ENCODE peak calls at places on chromosome 1, in eight cellular contexts. C is GM19239; L is glutamatergic neuron; G is stomach; A is activated T-cell treated with anti-CD3 and anti-CD28 coated beads for 1 hour; J is GM03348; B is CD8-positive, alpha-beta T cell; D is hippocampal formation. Q is an unnamed sample.

GRCh38 chr1:224632381-224632871 is 16.3 kb downstream of the CNIH3 start:
- DNase-seq in C (no peak), L (no peak), G (peak), A (no peak), J (peak), B (no peak), D (no peak), Q (peak)

GRCh38 chr1:159898527-159898926 is 1.4 kb downstream of the CFAP45 start:
- DNase-seq in C (no peak), L (no peak), G (no peak), A (no peak), J (no peak), B (no peak), D (no peak), Q (no peak)

GRCh38 chr1:24541711-24542346 is 14.1 kb upstream of the NCMAP start:
- DNase-seq in C (no peak), L (peak), G (peak), A (no peak), J (no peak), B (peak), D (no peak), Q (peak)

GRCh38 chr1:202516434-202516877 is 168.0 kb downstream of the PPP1R12B start:
- DNase-seq in C (no peak), L (no peak), G (no peak), A (no peak), J (no peak), B (no peak), D (no peak), Q (no peak)

GRCh38 chr1:28313710-28314510 is 14.9 kb upstream of the MED18 start:
- DNase-seq in C (no peak), L (no peak), G (peak), A (no peak), J (peak), B (no peak), D (no peak), Q (peak)

GRCh38 chr1:208728815-208729214 is 484.6 kb upstream of the PLXNA2 start:
- DNase-seq in C (no peak), L (no peak), G (no peak), A (no peak), J (no peak), B (no peak), D (no peak), Q (no peak)

GRCh38 chr1:166185526-166185925 is 18.7 kb upstream of the FAM78B start:
- DNase-seq in C (no peak), L (no peak), G (no peak), A (no peak), J (no peak), B (no peak), D (no peak), Q (no peak)

GRCh38 chr1:209546390-209547080 is 37.0 kb upstream of the CAMK1G start:
- DNase-seq in C (no peak), L (no peak), G (no peak), A (no peak), J (no peak), B (no peak), D (no peak), Q (no peak)

GRCh38 chr1:30964706-30965105 is 56.1 kb upstream of the SDC3 start:
- DNase-seq in C (no peak), L (no peak), G (no peak), A (no peak), J (no peak), B (no peak), D (no peak), Q (no peak)

GRCh38 chr1:211260161-211261107 is 1.3 kb downstream of the RCOR3 start:
- DNase-seq in C (peak), L (peak), G (peak), A (peak), J (peak), B (peak), D (peak), Q (peak)

GRCh38 chr1:89277725-89278124 is 5.1 kb upstream of the GBP5 start:
- DNase-seq in C (no peak), L (no peak), G (no peak), A (no peak), J (no peak), B (no peak), D (no peak), Q (no peak)

GRCh38 chr1:232211149-232211548 is 418.8 kb downstream of the SIPA1L2 start:
- DNase-seq in C (peak), L (peak), G (no peak), A (no peak), J (no peak), B (no peak), D (no peak), Q (no peak)

GRCh38 chr1:54888080-54888733 is 1.2 kb upstream of the DHCR24 start:
- DNase-seq in C (no peak), L (no peak), G (peak), A (no peak), J (no peak), B (no peak), D (no peak), Q (no peak)

Q was measured in pancreas.